ENCODE peak calls at places on chromosomes 1 and 21, in six cellular contexts. E, F, W, V, G and U are unnamed samples. For H3K9me3, the result is how much of the 10 kb centered on the place peaks cover.

GRCh38 chr1:31371560-31371959 is 1.3 kb downstream of the FABP3 start:
- DNase-seq in E (no peak), W (peak), V (no peak), G (no peak), F (no peak), U (no peak)

GRCh38 chr21:44012474-44013379 is 618 bp downstream of the TRAPPC10 start:
- DNase-seq in F (peak), W (peak), E (peak), G (no peak), V (peak), U (peak)

GRCh38 chr1:186102559-186103148 is 272.4 kb downstream of the TPR start:
- DNase-seq in G (peak), V (peak), E (peak), F (no peak), W (no peak), U (peak)

GRCh38 chr1:75334876-75335275 is 200.7 kb downstream of the LHX8 start:
- DNase-seq in W (no peak), F (peak), V (no peak), E (no peak), G (no peak), U (no peak)

GRCh38 chr1:20037877-20038276 is 32.1 kb upstream of the PLA2G5 start:
- DNase-seq in E (no peak), G (no peak), W (no peak), V (peak), F (no peak), U (no peak)

GRCh38 chr1:17306407-17306806 is 1.6 kb upstream of the PADI4 start:
- DNase-seq in W (no peak), F (no peak), G (no peak), V (no peak), E (no peak), U (no peak)

GRCh38 chr1:167934407-167935251 is 1.9 kb upstream of the DCAF6 start:
- DNase-seq in W (no peak), E (no peak), G (no peak), F (no peak), V (no peak), U (no peak)

GRCh38 chr1:154860154-154860870 is 9.8 kb downstream of the KCNN3 start:
- DNase-seq in F (peak), W (peak), G (no peak), E (no peak), V (no peak), U (no peak)

GRCh38 chr1:222914861-222915632 is 100.2 kb downstream of the DISP1 start:
- DNase-seq in E (no peak), V (no peak), G (no peak), F (no peak), W (no peak), U (no peak)

GRCh38 chr1:115409853-115410150 is 71.8 kb upstream of the NGF start:
- DNase-seq in V (no peak), E (no peak), G (no peak), F (no peak), W (no peak), U (no peak)

GRCh38 chr1:179175011-179175934 is 54.2 kb downstream of the ABL2 start:
- DNase-seq in V (peak), W (peak), F (no peak), G (no peak), E (no peak), U (no peak)

GRCh38 chr1:47424336-47424982 is 8.4 kb downstream of the FOXE3 start:
- DNase-seq in E (no peak), W (no peak), V (peak), G (no peak), F (peak), U (no peak)

GRCh38 chr1:117061986-117062415 is 1.9 kb downstream of the TTF2 start:
- DNase-seq in F (no peak), V (peak), W (no peak), E (no peak), G (peak), U (no peak)

GRCh38 chr21:30924171-30924680 is 42.8 kb upstream of the KRTAP11-1 start:
- DNase-seq in E (no peak), G (no peak), V (no peak), F (no peak), W (no peak), U (no peak)
- H3K27ac ChIP-seq in E (no peak), G (no peak), V (no peak), F (no peak), W (no peak), U (no peak)

GRCh38 chr1:247145279-247145678 is 26.5 kb downstream of the ZNF124 start:
- DNase-seq in E (no peak), W (no peak), F (no peak), G (no peak), V (no peak), U (no peak)

GRCh38 chr1:247147781-247148180 is 24.0 kb downstream of the ZNF124 start:
- DNase-seq in G (no peak), E (no peak), W (no peak), V (no peak), F (no peak), U (no peak)

DNA sequence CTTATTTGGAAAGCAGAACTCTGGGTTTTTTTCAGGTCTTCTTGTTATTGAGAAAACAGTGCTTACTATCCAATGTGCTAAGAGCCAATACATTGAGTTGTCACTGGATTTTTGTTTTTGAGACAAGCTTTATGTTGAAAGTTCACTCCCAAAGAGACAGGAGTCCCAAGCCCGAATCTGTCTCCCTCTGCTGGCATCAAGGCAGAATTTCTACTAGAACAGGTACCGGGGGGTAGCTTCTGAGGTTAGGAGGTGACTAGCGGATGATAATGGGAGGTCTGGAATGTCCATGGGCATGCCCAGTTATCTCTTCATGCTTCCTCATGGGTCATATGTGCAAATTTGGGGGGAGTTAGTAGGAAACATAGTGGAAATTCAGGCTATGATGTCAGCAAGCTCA is 25.1 kb downstream of the ZNF124 start:
- DNase-seq in V (no peak), W (no peak), E (no peak), F (no peak), G (no peak), U (no peak)
- H3K9me3 ChIP-seq in V (under half), W (under half), E (under half), F (under half), G (half or more), U (under half)

GRCh38 chr1:26771643-26772321 is 16.0 kb upstream of the PIGV start:
- DNase-seq in V (peak), F (no peak), W (peak), G (peak), E (no peak), U (peak)

GRCh38 chr1:26771285-26771642 is 16.5 kb upstream of the PIGV start:
- DNase-seq in V (no peak), W (no peak), G (no peak), E (no peak), F (no peak), U (no peak)

GRCh38 chr1:26774462-26774861 is 13.3 kb upstream of the PIGV start:
- DNase-seq in G (no peak), W (no peak), F (no peak), E (no peak), V (no peak), U (no peak)

GRCh38 chr1:26775666-26776065 is 12.1 kb upstream of the PIGV start:
- DNase-seq in E (no peak), G (no peak), W (no peak), V (no peak), F (no peak), U (no peak)

GRCh38 chr1:26772687-26773086 is 15.1 kb upstream of the PIGV start:
- DNase-seq in V (peak), W (no peak), F (no peak), E (no peak), G (peak), U (no peak)
- H3K27ac ChIP-seq in V (peak), W (peak), F (no peak), E (no peak), G (peak), U (no peak)

DNA sequence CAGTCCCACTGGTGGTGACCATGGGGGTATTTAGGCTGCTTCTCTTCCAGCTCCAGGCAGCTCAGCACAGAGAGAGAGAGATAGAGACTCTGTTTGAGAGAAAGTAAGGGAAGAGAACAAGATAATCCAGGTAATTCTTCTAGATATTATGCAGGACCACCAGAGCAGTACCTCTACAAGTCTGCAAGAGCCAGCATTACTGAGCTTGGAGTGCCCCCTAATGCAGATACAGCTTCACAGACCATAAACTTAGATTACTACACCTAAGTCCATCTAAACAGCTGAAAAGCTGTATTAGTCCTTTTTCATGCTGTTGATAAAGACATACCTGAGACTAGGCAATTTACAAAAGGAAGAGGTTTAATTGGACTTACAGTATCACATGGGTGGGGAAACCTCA is 570.3 kb downstream of the LRRIQ3 start:
- DNase-seq in E (no peak), W (no peak), V (no peak), F (no peak), G (no peak), U (no peak)
- H3K9me3 ChIP-seq in E (under half), W (under half), V (under half), F (under half), G (under half), U (under half)

GRCh38 chr1:160114085-160114484 is 1.5 kb upstream of the ATP1A2 start:
- DNase-seq in F (no peak), G (no peak), E (peak), W (no peak), V (no peak), U (peak)
- H3K27ac ChIP-seq in F (no peak), G (no peak), E (peak), W (peak), V (no peak), U (peak)

DNA sequence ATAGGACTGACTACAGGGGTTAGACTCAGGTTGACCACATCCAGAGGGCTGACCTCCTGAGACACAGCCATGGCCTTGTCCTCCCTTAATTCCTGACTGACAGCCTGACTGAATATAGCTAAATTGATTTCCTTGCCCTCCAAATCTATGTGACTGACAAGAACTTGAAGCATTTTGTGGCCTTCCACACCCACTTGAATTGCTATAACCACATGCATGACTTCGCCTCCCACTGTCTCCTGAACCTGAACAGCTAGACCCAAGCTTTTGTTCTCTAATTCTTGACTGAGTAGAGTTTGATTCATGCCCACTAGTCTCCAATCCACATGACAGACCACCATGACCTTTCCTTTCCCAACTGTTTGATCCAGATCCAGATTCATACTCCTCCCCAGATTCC is 3.1 kb downstream of the FLG2 start:
- DNase-seq in V (no peak), W (no peak), G (no peak), F (no peak), E (no peak), U (no peak)
- H3K9me3 ChIP-seq in V (under half), W (under half), G (under half), F (under half), E (under half), U (under half)

DNA sequence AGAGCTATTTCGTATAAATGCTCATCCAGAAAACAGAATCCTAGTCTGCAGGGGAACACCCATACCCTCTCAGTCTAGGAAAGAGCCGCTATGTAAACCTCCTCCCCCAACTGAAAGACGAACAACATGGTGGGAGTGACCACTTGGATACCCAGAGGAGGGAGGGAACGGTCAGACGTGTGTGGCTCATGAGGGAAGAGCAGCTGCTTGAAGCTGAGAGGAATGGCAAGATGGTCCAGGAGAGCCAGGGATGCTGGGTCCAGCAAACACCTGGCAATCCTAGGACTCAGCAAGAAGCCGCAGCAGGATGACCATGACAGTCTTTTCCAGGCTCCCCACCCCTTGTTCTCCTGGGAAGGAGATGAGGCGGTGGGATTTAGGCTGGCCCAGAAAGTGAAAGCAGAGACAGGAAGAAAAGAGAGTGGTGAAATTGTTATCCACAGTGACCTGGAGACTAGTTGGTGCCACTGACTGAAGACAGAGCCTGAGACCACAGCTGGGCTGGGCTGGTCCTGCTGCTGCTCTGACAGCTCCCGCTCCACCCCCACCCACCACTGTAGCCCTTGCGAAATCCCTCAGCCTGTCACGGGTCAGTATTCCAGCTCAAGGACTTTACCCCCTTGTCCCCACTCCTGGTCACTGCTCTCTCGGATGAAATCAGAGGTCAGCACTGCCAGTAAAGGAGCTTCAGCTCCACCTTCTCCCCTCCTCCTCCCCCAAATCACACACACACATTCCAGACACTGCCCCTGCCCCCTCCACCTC is 3.6 kb downstream of the CERS2 start:
- DNase-seq in F (no peak), E (peak), G (peak), V (no peak), W (peak), U (peak)
- H3K27ac ChIP-seq in F (peak), E (peak), G (peak), V (no peak), W (peak), U (peak)

GRCh38 chr1:247096958-247097357 is 7.2 kb downstream of the ZNF669 start:
- DNase-seq in V (no peak), G (no peak), E (no peak), F (no peak), W (no peak), U (no peak)

GRCh38 chr1:247102381-247102780 is 1.8 kb downstream of the ZNF669 start:
- DNase-seq in G (no peak), W (no peak), V (no peak), E (no peak), F (no peak), U (no peak)

GRCh38 chr1:247104965-247105364 is 809 bp upstream of the ZNF669 start:
- DNase-seq in W (no peak), F (no peak), E (no peak), V (no peak), G (no peak), U (no peak)

GRCh38 chr1:247103777-247104591 is at the start of gene ZNF669:
- DNase-seq in F (peak), E (peak), V (peak), W (peak), G (peak), U (peak)

GRCh38 chr1:247100676-247101279 is 3.4 kb downstream of the ZNF669 start:
- DNase-seq in F (no peak), G (no peak), V (no peak), W (no peak), E (no peak), U (no peak)
- H3K9me3 ChIP-seq in F (under half), G (under half), V (under half), W (under half), E (under half), U (half or more)